ENCODE peak calls at places on chromosome 22, in eight cellular contexts. E is uterus; C is HuH-7; W is non-pigmented ciliary epithelial cell; K is iPS-NIHi11; H is neuronal stem cell; S is SJSA1; U is stimulated activated naive CD8-positive, alpha-beta T cell treated with anti-CD3 and anti-CD28 coated beads, Interleukin-15, Interleukin-2, amounts not matched to agents 100 U/mL and 50 U/mL, for 24 hours. B is an unnamed sample.

GRCh38 chr22:36086170-36086490 is 57.5 kb upstream of the RBFOX2 start:
- DNase-seq in E (no peak), C (no peak), W (no peak), K (peak), H (no peak), S (peak), U (no peak), B (no peak)

GRCh38 chr22:38034884-38035529 is 22.2 kb upstream of the PICK1 start:
- DNase-seq in E (no peak), C (no peak), W (no peak), K (no peak), H (no peak), S (no peak), U (no peak), B (no peak)

GRCh38 chr22:43631201-43631600 is 180.9 kb downstream of the EFCAB6 start:
- DNase-seq in E (no peak), C (no peak), W (no peak), K (no peak), H (no peak), S (no peak), U (no peak), B (no peak)

GRCh38 chr22:46011627-46012181 is 34.7 kb upstream of the WNT7B start:
- DNase-seq in E (peak), C (no peak), W (no peak), K (no peak), H (no peak), S (no peak), U (no peak), B (no peak)

GRCh38 chr22:34035209-34035608 is 114.9 kb upstream of the LARGE1 start:
- DNase-seq in E (no peak), C (no peak), W (no peak), K (no peak), H (no peak), S (no peak), U (no peak), B (no peak)

GRCh38 chr22:24505337-24505736 is 10.2 kb downstream of the UPB1 start:
- DNase-seq in E (no peak), C (no peak), W (no peak), K (no peak), H (no peak), S (no peak), U (no peak), B (no peak)

GRCh38 chr22:47547881-47548630 is 785.6 kb downstream of the TBC1D22A start:
- DNase-seq in E (no peak), C (no peak), W (no peak), K (no peak), H (no peak), S (no peak), U (no peak), B (no peak)

GRCh38 chr22:27844256-27844655 is 42.7 kb upstream of the MN1 start:
- DNase-seq in E (no peak), C (no peak), W (no peak), K (no peak), H (no peak), S (no peak), U (no peak), B (no peak)

GRCh38 chr22:41123151-41123550 is 30.8 kb downstream of the EP300 start:
- DNase-seq in E (no peak), C (no peak), W (peak), K (no peak), H (no peak), S (no peak), U (no peak), B (no peak)

GRCh38 chr22:28440517-28441366 is 238.9 kb downstream of the TTC28 start:
- DNase-seq in E (no peak), C (no peak), W (no peak), K (no peak), H (no peak), S (no peak), U (no peak), B (no peak)

GRCh38 chr22:24731786-24732185 is 42.7 kb downstream of the PIWIL3 start:
- DNase-seq in E (no peak), C (no peak), W (no peak), K (no peak), H (no peak), S (no peak), U (no peak), B (no peak)

GRCh38 chr22:25658641-25659040 is 83.3 kb upstream of the MYO18B start:
- DNase-seq in E (peak), C (no peak), W (no peak), K (no peak), H (no peak), S (no peak), U (no peak), B (no peak)

GRCh38 chr22:36160499-36160942 is at the start of gene APOL3:
- DNase-seq in E (peak), C (no peak), W (no peak), K (no peak), H (no peak), S (no peak), U (peak), B (no peak)

GRCh38 chr22:29658171-29658570 is 54.7 kb downstream of the NF2 start:
- DNase-seq in E (no peak), C (no peak), W (no peak), K (no peak), H (no peak), S (no peak), U (no peak), B (no peak)

GRCh38 chr22:39219071-39220050 is 25.4 kb downstream of the PDGFB start:
- DNase-seq in E (no peak), C (no peak), W (no peak), K (no peak), H (no peak), S (no peak), U (peak), B (no peak)

GRCh38 chr22:50621948-50622722 is 5.8 kb downstream of the ARSA start:
- DNase-seq in E (no peak), C (peak), W (no peak), K (no peak), H (no peak), S (no peak), U (peak), B (no peak)

GRCh38 chr22:31348766-31349165 is 2.6 kb upstream of the PATZ1 start:
- DNase-seq in E (no peak), C (no peak), W (no peak), K (no peak), H (no peak), S (no peak), U (no peak), B (no peak)

GRCh38 chr22:43159484-43160178 is 8.3 kb downstream of the TSPO start:
- DNase-seq in E (no peak), C (peak), W (no peak), K (peak), H (no peak), S (no peak), U (no peak), B (no peak)

GRCh38 chr22:26643368-26644100 is 13.9 kb upstream of the MIAT start:
- DNase-seq in E (no peak), C (no peak), W (no peak), K (no peak), H (no peak), S (no peak), U (no peak), B (no peak)

GRCh38 chr22:36456459-36456835 is 25.0 kb downstream of the TXN2 start:
- DNase-seq in E (no peak), C (no peak), W (no peak), K (no peak), H (no peak), S (no peak), U (no peak), B (no peak)

GRCh38 chr22:32649515-32650200 is 151.8 kb upstream of the TIMP3 start:
- DNase-seq in E (peak), C (no peak), W (no peak), K (no peak), H (no peak), S (peak), U (peak), B (no peak)

B was measured in kidney epithelial cell.